ENCODE peak calls at places on chromosomes 3 and 15, in four cellular contexts. P is HCT116; K is NCI-H1092 treated with DMSO at 0.1 percent for 48 hours; G is CD4-positive, CD25-positive, alpha-beta regulatory T cell. N is an unnamed sample.

GRCh38 chr15:64851503-64851840 is 9.8 kb downstream of the PLEKHO2 start:
- DNase-seq in P (no peak), K (no peak), G (no peak), N (no peak)

GRCh38 chr15:70278644-70279043 is 180.9 kb upstream of the TLE3 start:
- DNase-seq in P (no peak), K (no peak), G (no peak), N (no peak)

GRCh38 chr15:35519536-35520149 is 26.3 kb downstream of the DPH6 start:
- DNase-seq in P (peak; percentile 28), K (peak; percentile 43), G (no peak), N (peak; percentile 15)

GRCh38 chr3:142586803-142587406 is 8.4 kb upstream of the ATR start:
- DNase-seq in P (peak; percentile 80), K (peak; percentile 62), G (no peak), N (peak; percentile 69)

GRCh38 chr3:129723558-129724324 is 117.3 kb upstream of the PLXND1 start:
- DNase-seq in P (no peak), K (no peak), G (no peak), N (no peak)

GRCh38 chr15:48096813-48097212 is 24.0 kb upstream of the SLC24A5 start:
- DNase-seq in P (no peak), K (no peak), G (no peak), N (no peak)

GRCh38 chr15:34847598-34847997 is 52.2 kb upstream of the ACTC1 start:
- DNase-seq in P (no peak), K (no peak), G (no peak), N (no peak)

GRCh38 chr3:18556503-18556902 is 131.4 kb upstream of the SATB1 start:
- DNase-seq in P (no peak), K (no peak), G (peak; percentile 7), N (no peak)

GRCh38 chr15:48718646-48719045 is 73.1 kb upstream of the FBN1 start:
- DNase-seq in P (no peak), K (no peak), G (no peak), N (no peak)

GRCh38 chr15:33460166-33460805 is 149.5 kb downstream of the RYR3 start:
- DNase-seq in P (no peak), K (no peak), G (no peak), N (no peak)

GRCh38 chr3:130787422-130788068 is 40.9 kb upstream of the PIK3R4 start:
- DNase-seq in P (no peak), K (no peak), G (no peak), N (no peak)

GRCh38 chr15:91552555-91552954 is 301.0 kb upstream of the SLCO3A1 start:
- DNase-seq in P (no peak), K (peak; percentile 64), G (no peak), N (no peak)

GRCh38 chr15:83380026-83380425 is 67.1 kb upstream of the SH3GL3 start:
- DNase-seq in P (peak; percentile 50), K (no peak), G (no peak), N (no peak)

GRCh38 chr15:81146454-81146853 is 12.4 kb downstream of the CFAP161 start:
- DNase-seq in P (no peak), K (no peak), G (no peak), N (no peak)

GRCh38 chr15:61081028-61081322 is 148.1 kb downstream of the RORA start:
- DNase-seq in P (no peak), K (peak; percentile 59), G (no peak), N (no peak)

GRCh38 chr3:1326546-1326945 is 233.7 kb downstream of the CNTN6 start:
- DNase-seq in P (no peak), K (no peak), G (no peak), N (no peak)

GRCh38 chr3:8464668-8465067 is 37.0 kb upstream of the LMCD1 start:
- DNase-seq in P (no peak), K (peak; percentile 10), G (no peak), N (no peak)

GRCh38 chr3:72797773-72798543 is 50.3 kb downstream of the SHQ1 start:
- DNase-seq in P (no peak), K (peak; percentile 93), G (no peak), N (peak; percentile 45)

GRCh38 chr3:150059729-150060128 is 89.0 kb upstream of the PFN2 start:
- DNase-seq in P (no peak), K (peak; percentile 27), G (no peak), N (peak; percentile 32)

GRCh38 chr15:57444877-57445513 is 68.7 kb downstream of the CGNL1 start:
- DNase-seq in P (no peak), K (no peak), G (no peak), N (no peak)

GRCh38 chr3:15556512-15556911 is 35.0 kb upstream of the COLQ start:
- DNase-seq in P (no peak), K (no peak), G (no peak), N (no peak)

GRCh38 chr3:188209740-188210139 is 55.8 kb downstream of the LPP start:
- DNase-seq in P (no peak), K (no peak), G (no peak), N (no peak)

GRCh38 chr3:196868297-196868661 is 559 bp downstream of the SENP5 start:
- DNase-seq in P (no peak), K (peak; percentile 46), G (peak; percentile 4), N (no peak)

GRCh38 chr15:41934843-41935242 is 37.5 kb downstream of the EHD4 start:
- DNase-seq in P (no peak), K (no peak), G (peak; percentile 70), N (no peak)

GRCh38 chr3:90132220-90132619 is 1024.8 kb downstream of the EPHA3 start:
- DNase-seq in P (no peak), K (no peak), G (no peak), N (no peak)

GRCh38 chr3:115475178-115476041 is 147.9 kb upstream of the GAP43 start:
- DNase-seq in P (no peak), K (no peak), G (no peak), N (no peak)

GRCh38 chr3:170204023-170204472 is 18.2 kb upstream of the PRKCI start:
- DNase-seq in P (no peak), K (no peak), G (no peak), N (no peak)

GRCh38 chr15:86316699-86317378 is 237.2 kb downstream of the AGBL1 start:
- DNase-seq in P (no peak), K (no peak), G (no peak), N (no peak)

GRCh38 chr3:29282431-29283296 is 1.8 kb downstream of the RBMS3 start:
- DNase-seq in P (no peak), K (no peak), G (no peak), N (no peak)

GRCh38 chr3:25911525-25912295 is 121.8 kb downstream of the OXSM start:
- DNase-seq in P (no peak), K (no peak), G (no peak), N (no peak)

GRCh38 chr3:126926684-126927404 is 56.1 kb upstream of the PLXNA1 start:
- DNase-seq in P (peak; percentile 19), K (no peak), G (no peak), N (peak; percentile 27)

GRCh38 chr3:76034652-76035051 is 249.3 kb upstream of the ZNF717 start:
- DNase-seq in P (no peak), K (no peak), G (no peak), N (no peak)

GRCh38 chr3:41532976-41533375 is 333.7 kb downstream of the CTNNB1 start:
- DNase-seq in P (no peak), K (no peak), G (no peak), N (no peak)

GRCh38 chr15:51336011-51336410 is 2.4 kb downstream of the CYP19A1 start:
- DNase-seq in P (no peak), K (no peak), G (no peak), N (no peak)

GRCh38 chr3:98784666-98785600 is 21.8 kb downstream of the ST3GAL6 start:
- DNase-seq in P (no peak), K (no peak), G (no peak), N (no peak)

GRCh38 chr3:17091895-17092294 is 207.1 kb downstream of the PLCL2 start:
- DNase-seq in P (no peak), K (no peak), G (no peak), N (no peak)

GRCh38 chr3:126971891-126972351 is 11.0 kb upstream of the PLXNA1 start:
- DNase-seq in P (no peak), K (no peak), G (no peak), N (no peak)

GRCh38 chr15:88658070-88658965 is 19.5 kb downstream of the ISG20 start:
- DNase-seq in P (no peak), K (no peak), G (no peak), N (no peak)

N was measured in NCI-H446.